ENCODE peak calls at places on chromosomes 13 and 19, in six cellular contexts. A is transverse colon, Q is neural progenitor cell, V is heart left ventricle, X is PC-9, P is LNCaP clone FGC. R is an unnamed sample.

GRCh38 chr13:59863621-59864020 is 300.1 kb downstream of the DIAPH3 start:
- DNase-seq in Q (no peak), X (no peak), P (no peak), V (no peak), A (no peak), R (no peak)

GRCh38 chr13:73133536-73133935 is 74.7 kb downstream of the KLF5 start:
- DNase-seq in Q (no peak), V (no peak), A (peak), P (peak), X (peak), R (peak)

GRCh38 chr13:46296920-46297319 is 85.2 kb downstream of the LRRC63 start:
- DNase-seq in X (no peak), V (no peak), P (no peak), Q (no peak), A (no peak), R (peak)

GRCh38 chr13:74681891-74682290 is 547.7 kb upstream of the KLF12 start:
- DNase-seq in P (no peak), X (no peak), Q (no peak), A (no peak), V (no peak), R (no peak)

GRCh38 chr19:53785196-53785889 is 38.8 kb downstream of the NLRP12 start:
- DNase-seq in Q (no peak), X (peak), V (no peak), A (no peak), P (no peak), R (no peak)

GRCh38 chr19:47197141-47197540 is 33.9 kb downstream of the BBC3 start:
- DNase-seq in A (no peak), P (no peak), V (no peak), Q (no peak), X (no peak), R (no peak)

GRCh38 chr19:703651-704446 is 4.9 kb upstream of the PALM start:
- DNase-seq in V (peak), X (peak), Q (peak), P (no peak), A (peak), R (peak)

GRCh38 chr13:91313103-91313502 is 34.4 kb upstream of the MIR17HG start:
- DNase-seq in P (no peak), A (no peak), X (no peak), Q (peak), V (no peak), R (peak)

GRCh38 chr19:50906217-50906616 is 5.0 kb downstream of the KLK4 start:
- DNase-seq in V (peak), Q (peak), A (peak), X (no peak), P (no peak), R (no peak)

GRCh38 chr13:22014469-22014868 is 343.6 kb downstream of the FGF9 start:
- DNase-seq in X (no peak), A (no peak), V (no peak), Q (no peak), P (peak), R (no peak)

GRCh38 chr13:97194473-97194872 is 27.7 kb upstream of the MBNL2 start:
- DNase-seq in P (no peak), X (peak), Q (no peak), V (no peak), A (no peak), R (peak)

GRCh38 chr13:75432811-75433244 is 49.1 kb downstream of the TBC1D4 start:
- DNase-seq in A (no peak), Q (no peak), V (no peak), X (no peak), P (no peak), R (no peak)

GRCh38 chr13:107587681-107588080 is 627.7 kb downstream of the LIG4 start:
- DNase-seq in X (peak), V (no peak), Q (no peak), P (no peak), A (no peak), R (no peak)

GRCh38 chr13:92613921-92614320 is 612.7 kb upstream of the GPC6 start:
- DNase-seq in P (no peak), X (no peak), A (no peak), Q (no peak), V (no peak), R (no peak)

GRCh38 chr13:21625366-21625765 is 21.4 kb upstream of the MICU2 start:
- DNase-seq in V (no peak), P (peak), X (no peak), A (peak), Q (no peak), R (peak)

GRCh38 chr19:10812902-10813404 is 23.1 kb downstream of the TMED1 start:
- DNase-seq in V (peak), X (no peak), P (no peak), A (peak), Q (no peak), R (peak)

GRCh38 chr13:95239293-95239692 is 62.0 kb downstream of the ABCC4 start:
- DNase-seq in A (no peak), V (no peak), Q (no peak), X (no peak), P (no peak), R (no peak)

GRCh38 chr13:98239156-98240076 is 62.3 kb upstream of the RNF113B start:
- DNase-seq in A (no peak), X (no peak), P (no peak), Q (no peak), V (no peak), R (no peak)

GRCh38 chr19:12788682-12789097 is 2.6 kb upstream of the JUNB start:
- DNase-seq in V (peak), Q (peak), X (peak), A (peak), P (no peak), R (no peak)

GRCh38 chr13:79936368-79937136 is 404.4 kb downstream of the SPRY2 start:
- DNase-seq in X (peak), Q (no peak), V (peak), A (no peak), P (no peak), R (peak)

GRCh38 chr19:10228925-10229324 is 2.2 kb downstream of the S1PR2 start:
- DNase-seq in V (no peak), A (no peak), P (no peak), Q (peak), X (no peak), R (no peak)

GRCh38 chr19:3082331-3082730 is 11.8 kb upstream of the GNA11 start:
- DNase-seq in P (no peak), A (no peak), V (no peak), X (no peak), Q (no peak), R (no peak)

GRCh38 chr13:113881614-113882265 is 17.9 kb upstream of the GAS6 start:
- DNase-seq in X (no peak), P (no peak), V (peak), A (no peak), Q (no peak), R (no peak)

GRCh38 chr13:45781553-45782326 is 69.8 kb downstream of the SIAH3 start:
- DNase-seq in A (peak), V (peak), P (peak), Q (no peak), X (no peak), R (no peak)

DNA sequence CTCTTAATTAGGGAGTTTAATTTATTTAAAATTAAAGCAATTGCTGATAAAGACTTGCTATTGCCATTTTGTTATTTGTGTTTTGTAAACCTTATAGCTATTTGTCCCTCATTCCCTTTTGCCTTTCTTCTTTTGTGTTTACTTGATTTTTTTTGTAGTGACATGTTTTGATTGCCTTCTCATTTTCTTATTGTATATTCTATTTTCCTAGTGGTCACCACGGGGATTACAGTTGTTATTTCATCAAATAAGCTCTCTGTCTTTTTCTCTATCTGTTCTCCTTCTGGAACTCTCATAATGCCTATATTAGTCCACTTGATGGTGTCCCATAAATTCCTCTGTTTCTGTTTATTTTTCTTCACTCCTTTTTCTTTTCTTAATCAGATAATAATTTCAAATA is 64.4 kb upstream of the FRY start:
- DNase-seq in A (no peak), V (no peak), P (no peak), X (no peak), Q (no peak), R (no peak)
- TF ChIP-seq CTCF in A (no peak), V (peak), P (no peak), X (peak), Q (peak), R (peak)

DNA sequence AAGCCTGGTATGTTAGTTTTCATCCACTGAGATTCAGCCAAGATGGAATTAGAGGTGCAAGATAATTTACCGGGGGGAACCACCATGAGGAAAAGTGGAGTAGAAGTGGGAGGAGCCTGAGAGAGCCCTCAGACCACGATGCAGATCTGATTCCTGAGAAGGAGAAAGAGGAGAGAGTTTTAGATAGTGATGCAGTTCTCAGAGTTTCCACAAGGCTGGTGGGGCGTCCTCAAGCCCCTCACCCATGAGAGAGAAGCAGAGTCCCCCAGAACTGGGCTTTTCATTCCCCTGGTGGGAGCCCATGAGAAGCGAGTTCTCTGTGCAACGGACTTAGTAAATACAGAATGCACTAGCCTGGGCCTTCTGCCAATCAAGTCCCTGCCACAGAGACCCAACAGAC is 18.1 kb downstream of the CEACAM5 start:
- DNase-seq in V (no peak), A (no peak), Q (no peak), P (no peak), X (no peak), R (no peak)
- TF ChIP-seq CTCF in V (no peak), A (no peak), Q (no peak), P (no peak), X (no peak), R (peak)

GRCh38 chr19:16586477-16586871 is 14.3 kb upstream of the SLC35E1 start:
- DNase-seq in Q (no peak), X (no peak), V (no peak), A (no peak), P (no peak), R (no peak)

GRCh38 chr19:16589917-16590316 is 17.7 kb upstream of the SLC35E1 start:
- DNase-seq in Q (no peak), P (no peak), X (no peak), V (no peak), A (no peak), R (no peak)

GRCh38 chr19:16588824-16589577 is 16.8 kb upstream of the SLC35E1 start:
- DNase-seq in P (no peak), X (no peak), Q (no peak), V (no peak), A (no peak), R (no peak)

GRCh38 chr19:16587031-16588023 is 15.1 kb upstream of the SLC35E1 start:
- DNase-seq in A (peak), X (no peak), V (no peak), P (no peak), Q (no peak), R (peak)

GRCh38 chr19:16588089-16588823 is 16.0 kb upstream of the SLC35E1 start:
- DNase-seq in V (no peak), P (no peak), A (peak), Q (no peak), X (no peak), R (no peak)
- TF ChIP-seq CTCF in V (no peak), P (no peak), A (no peak), Q (no peak), X (no peak), R (no peak)

GRCh38 chr19:38385804-38386257 is 2.0 kb downstream of the GGN start:
- DNase-seq in P (no peak), X (no peak), A (no peak), V (no peak), Q (peak), R (no peak)

GRCh38 chr19:38383184-38383583 is 4.7 kb downstream of the GGN start:
- DNase-seq in P (no peak), X (no peak), A (no peak), Q (no peak), V (no peak), R (no peak)

GRCh38 chr19:38385057-38385803 is 2.6 kb downstream of the GGN start:
- DNase-seq in A (no peak), V (no peak), Q (no peak), P (no peak), X (no peak), R (no peak)

GRCh38 chr19:38383743-38384142 is 4.1 kb downstream of the GGN start:
- DNase-seq in Q (no peak), A (no peak), X (no peak), P (no peak), V (no peak), R (no peak)

DNA sequence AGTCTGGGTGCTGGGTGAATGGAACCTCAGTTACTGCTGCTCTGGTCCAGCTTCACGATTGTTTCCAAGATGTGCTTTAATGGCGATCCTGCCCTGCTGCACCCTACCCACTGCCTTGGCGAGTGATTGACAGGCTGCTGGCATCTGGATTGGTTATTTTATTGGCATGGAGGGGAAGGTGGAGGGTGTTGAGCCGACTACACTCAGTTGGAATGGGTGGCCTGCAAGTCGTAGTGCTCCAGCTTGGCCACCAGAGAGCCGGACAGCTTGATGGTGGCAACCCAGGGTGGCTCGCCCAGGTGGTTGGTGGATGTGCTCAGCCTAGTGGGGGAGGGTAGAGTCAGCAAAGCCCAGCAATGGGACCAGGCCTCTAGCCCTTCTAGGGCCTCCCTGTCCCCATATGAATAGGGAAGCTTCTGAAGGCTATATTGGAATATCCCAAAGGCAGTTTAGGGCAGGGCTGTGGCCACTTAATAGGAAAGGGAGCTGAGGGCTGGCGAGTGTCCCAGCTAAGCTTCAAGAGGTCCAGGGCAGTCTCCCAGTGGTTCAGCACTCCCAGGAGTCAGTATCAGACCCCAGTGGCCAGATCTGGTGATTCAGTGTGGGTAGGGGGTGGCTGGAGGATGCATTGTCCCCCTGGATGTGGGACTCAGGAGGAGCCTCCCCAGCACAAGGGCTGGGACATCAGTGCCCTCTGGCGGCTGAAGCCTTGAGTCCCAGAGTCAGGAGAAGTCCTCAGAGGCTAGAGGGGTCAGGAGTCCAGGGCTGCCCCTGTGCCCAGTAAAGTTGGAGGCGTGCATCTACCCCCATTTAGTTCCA is 3.4 kb downstream of the GGN start:
- DNase-seq in A (no peak), V (no peak), Q (peak), P (no peak), X (no peak), R (no peak)
- TF ChIP-seq CTCF in A (no peak), V (no peak), Q (peak), P (peak), X (no peak), R (peak)

GRCh38 chr13:52652170-52652979 is at the start of gene SUGT1:
- DNase-seq in V (peak), P (peak), A (peak), Q (peak), X (peak), R (peak)

GRCh38 chr13:52651880-52652169 is 811 bp upstream of the SUGT1 start:
- DNase-seq in X (no peak), A (no peak), Q (no peak), V (no peak), P (no peak), R (no peak)

GRCh38 chr13:52650731-52651130 is 1.9 kb upstream of the SUGT1 start:
- DNase-seq in V (no peak), P (no peak), A (no peak), Q (peak), X (no peak), R (no peak)

GRCh38 chr13:52646967-52647366 is 4.7 kb downstream of the HNRNPA1L2 start:
- DNase-seq in Q (no peak), P (no peak), A (no peak), V (no peak), X (no peak), R (no peak)

DNA sequence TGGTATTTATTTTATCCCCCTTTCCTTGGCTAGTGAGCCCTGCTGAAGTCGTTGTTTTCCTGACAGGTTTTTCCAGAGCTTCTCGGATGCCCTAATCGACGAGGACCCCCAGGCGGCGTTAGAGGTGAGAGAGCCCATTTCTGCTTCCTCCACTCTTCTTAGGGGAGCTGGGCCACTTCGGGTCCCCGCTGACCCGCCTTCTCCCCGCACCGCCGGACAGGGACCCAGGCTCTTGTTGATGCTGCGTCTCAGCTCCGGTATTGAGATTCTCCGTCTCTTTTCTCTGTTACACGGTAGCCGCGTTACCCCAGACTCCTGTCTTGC is 306 bp downstream of the SUGT1 start:
- DNase-seq in V (no peak), P (no peak), A (no peak), Q (no peak), X (no peak), R (no peak)
- TF ChIP-seq CTCF in V (no peak), P (no peak), A (peak), Q (peak), X (peak), R (peak)

GRCh38 chr13:111460548-111461444 is 140.4 kb downstream of the TEX29 start:
- DNase-seq in V (peak), A (peak), X (no peak), P (peak), Q (peak), R (peak)
- TF ChIP-seq CTCF in V (peak), A (no peak), X (peak), P (peak), Q (peak), R (peak)

R was measured in HFFc6.